ENCODE peak calls at places on chromosomes 3 and 15, in seven cellular contexts. K, U, V, N, O, M and Z are unnamed samples.
A peak's percentile ranks its signal among the peaks of the same experiment; 100 is the strongest.

GRCh38 chr15:101578443-101578894 is 73.7 kb downstream of the TM2D3 start:
- DNase-seq in V (peak; percentile 10), O (no peak), K (no peak), N (peak; percentile 98), M (peak; percentile 1), U (peak; percentile 57), Z (peak; percentile 34)

GRCh38 chr15:85318048-85318731 is 62.2 kb upstream of the AKAP13 start:
- DNase-seq in K (peak; percentile 94), O (no peak), V (peak; percentile 95), N (no peak), U (no peak), M (no peak), Z (peak; percentile 98)

GRCh38 chr3:178849220-178849910 is 222.2 kb downstream of the ZMAT3 start:
- DNase-seq in V (no peak), N (no peak), K (no peak), U (no peak), O (no peak), M (no peak), Z (no peak)

GRCh38 chr3:169931747-169932520 is 20.6 kb downstream of the SAMD7 start:
- DNase-seq in K (no peak), M (no peak), U (no peak), V (no peak), N (no peak), O (no peak), Z (no peak)

GRCh38 chr3:8884630-8885290 is 78.5 kb downstream of the RAD18 start:
- DNase-seq in K (no peak), M (no peak), V (no peak), O (no peak), U (no peak), N (no peak), Z (no peak)

GRCh38 chr15:88376574-88377174 is 90.5 kb downstream of the MRPL46 start:
- DNase-seq in N (no peak), V (no peak), M (no peak), U (no peak), O (no peak), K (peak; percentile 44), Z (no peak)

GRCh38 chr3:81958967-81959625 is 197.7 kb upstream of the GBE1 start:
- DNase-seq in K (no peak), U (no peak), M (peak; percentile 52), N (no peak), V (peak; percentile 0), O (no peak), Z (peak; percentile 49)

GRCh38 chr15:67135494-67135893 is 70.1 kb downstream of the SMAD3 start:
- DNase-seq in V (peak; percentile 50), N (no peak), K (peak; percentile 45), U (no peak), O (no peak), M (no peak), Z (peak; percentile 73)

GRCh38 chr15:87752250-87752951 is 504.1 kb downstream of the NTRK3 start:
- DNase-seq in O (no peak), K (peak; percentile 95), V (peak; percentile 28), N (no peak), M (peak; percentile 5), U (no peak), Z (no peak)

GRCh38 chr15:58038426-58039106 is 26.9 kb downstream of the ALDH1A2 start:
- DNase-seq in N (peak; percentile 17), M (no peak), V (no peak), O (no peak), U (no peak), K (peak; percentile 45), Z (no peak)

GRCh38 chr3:60573494-60573893 is 677.8 kb downstream of the FHIT start:
- DNase-seq in O (no peak), U (no peak), N (no peak), V (no peak), K (no peak), M (no peak), Z (peak; percentile 68)

GRCh38 chr3:40172560-40172959 is 136.9 kb upstream of the EIF1B start:
- DNase-seq in K (no peak), M (no peak), N (no peak), U (no peak), O (no peak), V (no peak), Z (no peak)

GRCh38 chr3:100316656-100317069 is 17.9 kb upstream of the NIT2 start:
- DNase-seq in V (peak; percentile 67), U (no peak), O (peak; percentile 14), N (peak; percentile 44), K (peak; percentile 62), M (peak; percentile 88), Z (peak; percentile 69)

GRCh38 chr15:63378946-63379345 is 2.7 kb downstream of the CA12 start:
- DNase-seq in O (no peak), M (no peak), U (no peak), N (no peak), K (no peak), V (no peak), Z (no peak)

GRCh38 chr15:71337197-71337845 is 222.1 kb downstream of the THSD4 start:
- DNase-seq in U (no peak), M (no peak), N (no peak), V (no peak), O (no peak), K (peak; percentile 43), Z (no peak)

GRCh38 chr3:70973558-70973957 is 610.0 kb downstream of the FOXP1 start:
- DNase-seq in N (no peak), M (no peak), K (peak; percentile 27), U (no peak), O (no peak), V (peak; percentile 36), Z (peak; percentile 58)

GRCh38 chr15:38538328-38539007 is 26.1 kb downstream of the RASGRP1 start:
- DNase-seq in K (no peak), N (no peak), O (no peak), M (no peak), U (no peak), V (no peak), Z (no peak)

GRCh38 chr3:172595648-172596393 is 72.6 kb upstream of the TNFSF10 start:
- DNase-seq in O (no peak), V (peak; percentile 82), K (peak; percentile 37), M (peak; percentile 83), N (peak; percentile 54), U (no peak), Z (peak; percentile 70)

GRCh38 chr3:158961911-158962310 is 160.1 kb downstream of the MFSD1 start:
- DNase-seq in K (no peak), N (no peak), O (no peak), M (no peak), U (no peak), V (no peak), Z (peak; percentile 55)

GRCh38 chr3:105997800-105998526 is 129.2 kb upstream of the CBLB start:
- DNase-seq in M (peak; percentile 67), U (no peak), V (peak; percentile 32), K (peak; percentile 93), O (no peak), N (no peak), Z (peak; percentile 92)

GRCh38 chr3:77236118-77236517 is 196.2 kb downstream of the ROBO2 start:
- DNase-seq in O (no peak), M (peak; percentile 68), N (no peak), V (no peak), U (no peak), K (no peak), Z (no peak)

GRCh38 chr15:36232491-36232890 is 346.9 kb upstream of the CDIN1 start:
- DNase-seq in M (no peak), V (no peak), U (no peak), O (no peak), K (no peak), N (no peak), Z (no peak)

GRCh38 chr3:36480916-36481648 is 100.8 kb downstream of the STAC start:
- DNase-seq in O (no peak), U (no peak), N (no peak), V (no peak), K (peak; percentile 42), M (no peak), Z (no peak)